ENCODE peak calls at places on chromosomes 11 and 22, in six cellular contexts. One of them, this sample, is unnamed.

GRCh38 chr11:27635567-27636037 is 64.7 kb downstream of the BDNF start:
- DNase-seq in NCI-H524: no peak
- DNase-seq in activated CD4-positive, alpha-beta memory T cell treated with anti-CD3 and anti-CD28 coated beads for 36 hours: no peak
- DNase-seq in NCI-H1092: no peak
- DNase-seq in SJSA1: no peak
- DNase-seq in NCI-H1105: no peak
- DNase-seq in this sample: no peak

GRCh38 chr22:39763276-39763675 is 130.3 kb downstream of the ENTHD1 start:
- DNase-seq in NCI-H524: no peak
- DNase-seq in NCI-H1092: no peak
- DNase-seq in NCI-H1105: no peak
- DNase-seq in SJSA1: no peak
- DNase-seq in activated CD4-positive, alpha-beta memory T cell treated with anti-CD3 and anti-CD28 coated beads for 36 hours: no peak
- DNase-seq in this sample: no peak

GRCh38 chr22:42993651-42994275 is 21.2 kb downstream of the PACSIN2 start:
- DNase-seq in NCI-H1105: no peak
- DNase-seq in activated CD4-positive, alpha-beta memory T cell treated with anti-CD3 and anti-CD28 coated beads for 36 hours: no peak
- DNase-seq in SJSA1: peak
- DNase-seq in NCI-H1092: no peak
- DNase-seq in NCI-H524: no peak
- DNase-seq in this sample: no peak

GRCh38 chr11:46295996-46296519 is 18.6 kb downstream of the CREB3L1 start:
- DNase-seq in SJSA1: no peak
- DNase-seq in NCI-H524: no peak
- DNase-seq in NCI-H1105: no peak
- DNase-seq in activated CD4-positive, alpha-beta memory T cell treated with anti-CD3 and anti-CD28 coated beads for 36 hours: no peak
- DNase-seq in NCI-H1092: no peak
- DNase-seq in this sample: no peak

GRCh38 chr11:94279996-94280395 is 24.4 kb upstream of the IZUMO1R start:
- DNase-seq in SJSA1: no peak
- DNase-seq in NCI-H1105: no peak
- DNase-seq in activated CD4-positive, alpha-beta memory T cell treated with anti-CD3 and anti-CD28 coated beads for 36 hours: no peak
- DNase-seq in NCI-H1092: no peak
- DNase-seq in NCI-H524: no peak
- DNase-seq in this sample: no peak

GRCh38 chr11:122743949-122744876 is 88.7 kb downstream of the UBASH3B start:
- DNase-seq in NCI-H524: no peak
- DNase-seq in NCI-H1105: no peak
- DNase-seq in SJSA1: no peak
- DNase-seq in activated CD4-positive, alpha-beta memory T cell treated with anti-CD3 and anti-CD28 coated beads for 36 hours: peak
- DNase-seq in NCI-H1092: no peak
- DNase-seq in this sample: no peak

GRCh38 chr11:133064152-133064877 is 468.0 kb downstream of the OPCML start:
- DNase-seq in NCI-H524: peak
- DNase-seq in SJSA1: peak
- DNase-seq in NCI-H1105: peak
- DNase-seq in activated CD4-positive, alpha-beta memory T cell treated with anti-CD3 and anti-CD28 coated beads for 36 hours: peak
- DNase-seq in NCI-H1092: peak
- DNase-seq in this sample: no peak

GRCh38 chr11:11022126-11022730 is 164.4 kb upstream of the ZBED5 start:
- DNase-seq in NCI-H1092: peak
- DNase-seq in NCI-H1105: peak
- DNase-seq in SJSA1: peak
- DNase-seq in NCI-H524: peak
- DNase-seq in activated CD4-positive, alpha-beta memory T cell treated with anti-CD3 and anti-CD28 coated beads for 36 hours: no peak
- DNase-seq in this sample: no peak

GRCh38 chr22:45425101-45425500 is 11.6 kb downstream of the RIBC2 start:
- DNase-seq in activated CD4-positive, alpha-beta memory T cell treated with anti-CD3 and anti-CD28 coated beads for 36 hours: no peak
- DNase-seq in NCI-H524: no peak
- DNase-seq in NCI-H1105: no peak
- DNase-seq in NCI-H1092: no peak
- DNase-seq in SJSA1: peak
- DNase-seq in this sample: no peak

GRCh38 chr11:399731-400211 is 5.8 kb downstream of the PKP3 start:
- DNase-seq in SJSA1: no peak
- DNase-seq in NCI-H1105: no peak
- DNase-seq in NCI-H524: no peak
- DNase-seq in NCI-H1092: no peak
- DNase-seq in activated CD4-positive, alpha-beta memory T cell treated with anti-CD3 and anti-CD28 coated beads for 36 hours: no peak
- DNase-seq in this sample: no peak

GRCh38 chr11:38543311-38543710 is 1945.3 kb upstream of the RAG2 start:
- DNase-seq in NCI-H1105: no peak
- DNase-seq in activated CD4-positive, alpha-beta memory T cell treated with anti-CD3 and anti-CD28 coated beads for 36 hours: no peak
- DNase-seq in NCI-H524: no peak
- DNase-seq in SJSA1: peak
- DNase-seq in NCI-H1092: no peak
- DNase-seq in this sample: no peak

GRCh38 chr11:24793479-24793878 is 296.6 kb downstream of the LUZP2 start:
- DNase-seq in activated CD4-positive, alpha-beta memory T cell treated with anti-CD3 and anti-CD28 coated beads for 36 hours: no peak
- DNase-seq in SJSA1: no peak
- DNase-seq in NCI-H1092: no peak
- DNase-seq in NCI-H1105: no peak
- DNase-seq in NCI-H524: no peak
- DNase-seq in this sample: no peak

GRCh38 chr22:32378703-32379272 is 21.1 kb downstream of the RFPL3 start:
- DNase-seq in NCI-H1105: no peak
- DNase-seq in NCI-H524: peak
- DNase-seq in NCI-H1092: no peak
- DNase-seq in SJSA1: peak
- DNase-seq in activated CD4-positive, alpha-beta memory T cell treated with anti-CD3 and anti-CD28 coated beads for 36 hours: peak
- DNase-seq in this sample: no peak

GRCh38 chr11:8905528-8906165 is 5.3 kb upstream of the AKIP1 start:
- DNase-seq in NCI-H1105: no peak
- DNase-seq in SJSA1: no peak
- DNase-seq in activated CD4-positive, alpha-beta memory T cell treated with anti-CD3 and anti-CD28 coated beads for 36 hours: no peak
- DNase-seq in NCI-H1092: no peak
- DNase-seq in NCI-H524: no peak
- DNase-seq in this sample: no peak

GRCh38 chr11:69231466-69232018 is 62.4 kb upstream of the MYEOV start:
- DNase-seq in NCI-H1105: no peak
- DNase-seq in activated CD4-positive, alpha-beta memory T cell treated with anti-CD3 and anti-CD28 coated beads for 36 hours: no peak
- DNase-seq in NCI-H524: no peak
- DNase-seq in SJSA1: no peak
- DNase-seq in NCI-H1092: no peak
- DNase-seq in this sample: no peak

GRCh38 chr11:126391970-126392637 is 36.6 kb downstream of the ST3GAL4 start:
- DNase-seq in NCI-H1092: no peak
- DNase-seq in NCI-H524: no peak
- DNase-seq in activated CD4-positive, alpha-beta memory T cell treated with anti-CD3 and anti-CD28 coated beads for 36 hours: no peak
- DNase-seq in SJSA1: no peak
- DNase-seq in NCI-H1105: no peak
- DNase-seq in this sample: no peak

GRCh38 chr11:44977493-44977984 is 26.9 kb upstream of the TP53I11 start:
- DNase-seq in NCI-H1105: no peak
- DNase-seq in activated CD4-positive, alpha-beta memory T cell treated with anti-CD3 and anti-CD28 coated beads for 36 hours: no peak
- DNase-seq in NCI-H524: peak
- DNase-seq in NCI-H1092: peak
- DNase-seq in SJSA1: no peak
- DNase-seq in this sample: no peak

GRCh38 chr11:44861829-44862545 is 88.7 kb downstream of the TP53I11 start:
- DNase-seq in NCI-H1105: no peak
- DNase-seq in SJSA1: peak
- DNase-seq in NCI-H1092: no peak
- DNase-seq in NCI-H524: peak
- DNase-seq in activated CD4-positive, alpha-beta memory T cell treated with anti-CD3 and anti-CD28 coated beads for 36 hours: peak
- DNase-seq in this sample: no peak

GRCh38 chr22:50699754-50700386 is 27.2 kb downstream of the SHANK3 start:
- DNase-seq in NCI-H524: peak
- DNase-seq in activated CD4-positive, alpha-beta memory T cell treated with anti-CD3 and anti-CD28 coated beads for 36 hours: no peak
- DNase-seq in SJSA1: no peak
- DNase-seq in NCI-H1105: no peak
- DNase-seq in NCI-H1092: no peak
- DNase-seq in this sample: no peak

GRCh38 chr11:9347100-9347499 is 32.7 kb upstream of the TMEM41B start:
- DNase-seq in NCI-H1092: no peak
- DNase-seq in NCI-H524: no peak
- DNase-seq in NCI-H1105: no peak
- DNase-seq in SJSA1: no peak
- DNase-seq in activated CD4-positive, alpha-beta memory T cell treated with anti-CD3 and anti-CD28 coated beads for 36 hours: no peak
- DNase-seq in this sample: no peak